ENCODE peak calls at places on chromosomes 16 and 17, in five cellular contexts. K is tibial nerve, W is sigmoid colon, U is A549, D is IMR-90. Z is an unnamed sample.

GRCh38 chr17:45740553-45741330 is 43.4 kb upstream of the CRHR1 start:
- DNase-seq in K (no peak), W (peak; percentile 25), U (peak; percentile 77), D (peak; percentile 13), Z (peak; percentile 33)

GRCh38 chr17:62840871-62841270 is 32.8 kb upstream of the MARCHF10 start:
- DNase-seq in U (no peak), K (no peak), D (no peak), W (no peak), Z (no peak)

GRCh38 chr16:49150341-49150740 is 131.3 kb downstream of the CBLN1 start:
- DNase-seq in W (no peak), D (no peak), K (no peak), U (no peak), Z (no peak)

GRCh38 chr17:3804503-3804931 is 3.5 kb upstream of the ITGAE start:
- DNase-seq in U (no peak), D (peak; percentile 38), K (no peak), W (no peak), Z (no peak)

GRCh38 chr17:79026345-79027273 is 2.6 kb downstream of the C1QTNF1 start:
- DNase-seq in U (peak; percentile 86), W (peak; percentile 70), D (peak; percentile 68), K (peak; percentile 21), Z (no peak)

GRCh38 chr17:53353919-53354351 is 468.8 kb upstream of the KIF2B start:
- DNase-seq in K (no peak), W (peak; percentile 78), D (no peak), U (no peak), Z (no peak)

GRCh38 chr17:15051913-15052312 is 213.2 kb downstream of the PMP22 start:
- DNase-seq in W (no peak), D (no peak), U (no peak), K (no peak), Z (no peak)

GRCh38 chr16:28596840-28597691 is at the start of gene SULT1A2:
- DNase-seq in W (no peak), D (no peak), U (no peak), K (no peak), Z (no peak)

GRCh38 chr17:4433515-4434031 is at the start of gene SPNS3:
- DNase-seq in U (no peak), K (no peak), W (no peak), D (no peak), Z (no peak)

GRCh38 chr17:19391432-19391831 is 4.4 kb upstream of the MFAP4 start:
- DNase-seq in K (no peak), W (peak; percentile 56), U (no peak), D (no peak), Z (no peak)

GRCh38 chr16:70454221-70455034 is at the start of gene FCSK:
- DNase-seq in U (peak; percentile 94), W (peak; percentile 77), D (peak; percentile 60), K (no peak), Z (peak; percentile 86)

GRCh38 chr17:5587431-5588032 is 3.2 kb upstream of the NLRP1 start:
- DNase-seq in W (no peak), D (peak; percentile 76), K (no peak), U (peak; percentile 79), Z (no peak)

GRCh38 chr17:63139356-63139755 is 173.3 kb downstream of the TANC2 start:
- DNase-seq in W (no peak), U (no peak), D (no peak), K (no peak), Z (no peak)

GRCh38 chr16:12729448-12729847 is 74.2 kb downstream of the CPPED1 start:
- DNase-seq in D (peak; percentile 30), K (no peak), U (no peak), W (no peak), Z (no peak)

GRCh38 chr16:1012135-1012534 is 30.6 kb downstream of the SOX8 start:
- DNase-seq in K (no peak), W (no peak), D (no peak), U (no peak), Z (no peak)

GRCh38 chr16:75288596-75289120 is 37.2 kb upstream of the BCAR1 start:
- DNase-seq in W (no peak), D (no peak), U (no peak), K (no peak), Z (no peak)

GRCh38 chr17:42675348-42675983 is 1.3 kb downstream of the PLEKHH3 start:
- DNase-seq in U (no peak), W (no peak), D (no peak), K (no peak), Z (no peak)

GRCh38 chr16:75614247-75614897 is 8.7 kb downstream of the ADAT1 start:
- DNase-seq in D (peak; percentile 76), K (no peak), W (no peak), U (no peak), Z (no peak)

GRCh38 chr17:32102697-32103096 is 39.6 kb upstream of the RHOT1 start:
- DNase-seq in U (no peak), K (no peak), W (no peak), D (peak; percentile 26), Z (no peak)

GRCh38 chr16:86252596-86252995 is 257.7 kb upstream of the FOXF1 start:
- DNase-seq in U (no peak), W (no peak), K (no peak), D (peak; percentile 65), Z (no peak)

GRCh38 chr17:64679710-64680216 is 17.7 kb upstream of the SMURF2 start:
- DNase-seq in W (no peak), D (peak; percentile 99), K (no peak), U (peak; percentile 95), Z (no peak)

GRCh38 chr16:81620796-81621195 is 158.3 kb upstream of the PLCG2 start:
- DNase-seq in D (peak; percentile 19), U (no peak), W (no peak), K (no peak), Z (no peak)

GRCh38 chr16:82782715-82783251 is 156.0 kb downstream of the CDH13 start:
- DNase-seq in D (no peak), U (no peak), W (no peak), K (no peak), Z (no peak)

GRCh38 chr16:85820604-85821372 is 21.3 kb downstream of the COX4I1 start:
- DNase-seq in K (no peak), D (no peak), W (peak; percentile 56), U (no peak), Z (no peak)

GRCh38 chr16:46763147-46763546 is 15.0 kb upstream of the MYLK3 start:
- DNase-seq in U (no peak), D (no peak), K (no peak), W (no peak), Z (no peak)

GRCh38 chr17:66625321-66625767 is 209.6 kb upstream of the CACNG5 start:
- DNase-seq in U (peak; percentile 85), K (no peak), D (peak; percentile 49), W (no peak), Z (no peak)

GRCh38 chr17:19652595-19652994 is 4.0 kb downstream of the ALDH3A2 start:
- DNase-seq in W (no peak), U (no peak), D (no peak), K (no peak), Z (no peak)

DNA sequence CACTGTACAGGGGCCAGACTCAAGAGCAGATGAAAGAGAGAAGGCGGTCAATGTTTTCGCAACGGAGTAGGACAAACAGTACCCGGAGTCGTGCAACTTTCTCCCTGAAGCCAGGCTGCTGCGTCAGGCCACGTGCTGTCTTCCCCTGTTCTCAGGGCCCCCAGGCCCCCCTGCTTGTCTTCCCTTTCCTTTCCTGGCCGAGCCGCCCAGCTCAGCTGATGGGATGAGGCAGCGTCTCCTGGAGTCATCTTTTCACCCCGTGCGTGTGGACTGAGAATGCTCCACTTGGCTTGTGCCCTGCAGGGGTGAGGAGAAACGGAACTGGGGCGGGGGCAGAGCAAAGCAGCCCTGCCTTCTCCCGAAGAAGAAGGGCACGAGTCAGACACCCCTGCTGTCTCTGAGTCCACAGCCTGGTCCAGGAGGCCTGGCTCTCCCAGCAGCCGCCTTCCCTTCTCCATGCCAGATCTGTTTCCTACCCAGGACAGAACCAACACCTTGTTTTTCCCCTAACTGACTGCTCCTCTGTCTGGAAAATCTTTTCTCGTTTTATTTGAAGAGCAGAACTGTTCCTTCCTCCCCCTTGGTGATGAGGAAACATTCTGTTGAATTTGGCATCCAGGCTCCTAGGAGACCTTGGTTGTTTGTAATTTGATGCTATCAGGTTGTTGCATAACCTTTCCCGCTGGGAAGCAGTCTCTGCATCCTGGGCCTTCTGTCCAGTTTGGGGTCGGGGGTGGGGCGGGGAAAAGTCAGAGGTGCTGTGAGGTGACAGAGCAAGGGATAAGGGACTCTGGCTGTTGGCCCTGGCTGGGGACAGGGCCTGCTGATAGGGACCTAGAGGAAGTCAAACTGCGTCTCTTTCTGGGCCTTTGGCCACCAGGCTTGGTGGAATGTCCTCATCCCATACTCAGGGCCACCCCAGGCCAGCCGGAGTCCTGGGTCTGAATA is 78.8 kb downstream of the WIPI1 start:
- DNase-seq in K (peak; percentile 94), W (peak; percentile 98), D (peak; percentile 94), U (peak; percentile 63), Z (no peak)
- TF ChIP-seq POLR2A in K (peak; percentile 17), W (no peak), D (peak; percentile 63), U (no peak), Z (no peak)

DNA sequence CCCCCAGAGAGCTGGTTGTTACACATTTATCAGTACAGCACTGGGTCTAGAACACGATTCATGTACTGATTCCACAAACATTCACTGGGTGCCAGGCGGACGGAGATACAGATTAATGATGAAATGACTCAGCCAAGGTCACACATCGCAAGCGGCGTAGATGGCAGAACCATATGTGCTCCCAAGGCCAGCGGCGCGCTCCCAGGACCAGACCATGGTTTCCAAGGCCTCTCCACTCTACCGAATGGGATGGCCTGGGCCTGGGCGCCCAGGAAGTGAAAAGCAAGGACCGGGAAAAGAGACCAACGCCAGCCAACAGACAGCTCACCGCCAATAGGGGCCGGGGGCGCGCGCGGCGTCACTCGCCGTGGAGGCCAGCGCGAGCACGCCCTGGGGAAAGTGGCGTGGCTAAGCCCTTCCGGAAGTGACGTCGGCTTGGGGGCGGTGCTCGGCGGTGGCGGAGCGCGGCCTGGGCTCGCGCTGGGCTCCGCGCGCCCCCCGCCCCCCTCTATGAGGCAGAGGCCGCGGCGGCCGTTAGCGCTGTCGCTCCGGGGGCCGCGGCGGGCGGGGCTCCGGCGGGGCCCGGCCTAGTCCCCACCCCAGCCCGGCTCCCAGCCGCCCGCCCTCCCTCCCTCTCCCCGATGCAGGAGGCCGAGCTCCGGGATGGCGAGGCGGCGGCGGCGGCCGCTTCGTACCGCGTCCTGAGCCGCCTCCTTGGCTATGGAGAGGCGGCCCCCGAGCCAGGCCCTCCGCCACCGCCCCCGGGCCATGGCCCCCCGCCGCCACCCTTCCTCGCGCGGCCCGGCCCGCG is at the start of gene SOCS7:
- DNase-seq in D (peak; percentile 90), W (peak; percentile 95), K (peak; percentile 86), U (peak; percentile 89), Z (peak; percentile 89)
- TF ChIP-seq POLR2A in D (peak; percentile 80), W (peak; percentile 37), K (no peak), U (peak; percentile 96), Z (peak; percentile 65)

GRCh38 chr17:82351254-82351712 is 7.8 kb upstream of the TEX19 start:
- DNase-seq in K (no peak), U (no peak), D (no peak), W (no peak), Z (no peak)
- TF ChIP-seq POLR2A in K (no peak), U (no peak), D (no peak), W (no peak), Z (no peak)

GRCh38 chr16:31916056-31916488 is 42.5 kb downstream of the ZNF267 start:
- DNase-seq in D (no peak), W (no peak), U (no peak), K (no peak), Z (no peak)

DNA sequence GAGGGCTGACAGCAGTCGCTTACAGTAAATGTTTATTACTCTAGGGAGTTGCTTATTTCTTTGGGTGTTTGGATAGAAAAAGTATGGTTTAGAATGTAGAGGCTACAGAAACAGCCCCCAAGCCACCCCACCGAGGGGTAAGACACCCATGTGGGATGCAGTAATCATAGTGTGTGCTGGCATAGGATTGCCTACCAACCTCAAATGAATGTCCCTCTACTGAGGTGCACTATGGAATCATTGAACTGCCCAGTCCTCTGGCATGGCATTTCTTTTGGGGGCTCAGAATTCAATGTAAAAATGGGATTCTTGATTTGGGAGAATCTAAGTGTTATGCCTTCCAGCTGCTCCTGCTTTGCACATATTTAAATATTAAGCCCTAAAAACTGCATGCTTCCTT is 46.8 kb downstream of the ZNF267 start:
- DNase-seq in U (no peak), K (no peak), D (no peak), W (no peak), Z (no peak)
- TF ChIP-seq POLR2A in U (no peak), K (no peak), D (no peak), W (no peak), Z (peak; percentile 48)